ENCODE peak calls at places on chromosomes 1 and 21, in six cellular contexts. One of them, this sample, is unnamed.

GRCh38 chr1:201706109-201706508 is 122.8 kb upstream of the IPO9 start:
- DNase-seq in activated T-cell treated with anti-CD3 and anti-CD28 coated beads for 1 hour: no peak
- DNase-seq in iris pigment epithelial cell: no peak
- DNase-seq in activated CD4-positive, alpha-beta T cell treated with anti-CD3 and anti-CD28 coated beads for 24 hours: no peak
- DNase-seq in T47D: no peak
- DNase-seq in non-pigmented ciliary epithelial cell: no peak
- DNase-seq in this sample: no peak

GRCh38 chr1:182784556-182785171 is 4.9 kb upstream of the NPL start:
- DNase-seq in iris pigment epithelial cell: peak; percentile 50
- DNase-seq in activated CD4-positive, alpha-beta T cell treated with anti-CD3 and anti-CD28 coated beads for 24 hours: no peak
- DNase-seq in T47D: no peak
- DNase-seq in activated T-cell treated with anti-CD3 and anti-CD28 coated beads for 1 hour: no peak
- DNase-seq in non-pigmented ciliary epithelial cell: peak; percentile 13
- DNase-seq in this sample: peak; percentile 43

GRCh38 chr1:75632350-75632949 is 21.5 kb upstream of the SLC44A5 start:
- DNase-seq in T47D: no peak
- DNase-seq in iris pigment epithelial cell: peak; percentile 39
- DNase-seq in activated T-cell treated with anti-CD3 and anti-CD28 coated beads for 1 hour: no peak
- DNase-seq in non-pigmented ciliary epithelial cell: peak; percentile 9
- DNase-seq in activated CD4-positive, alpha-beta T cell treated with anti-CD3 and anti-CD28 coated beads for 24 hours: no peak
- DNase-seq in this sample: no peak

GRCh38 chr1:154575951-154576566 is 8.5 kb downstream of the CHRNB2 start:
- DNase-seq in activated T-cell treated with anti-CD3 and anti-CD28 coated beads for 1 hour: no peak
- DNase-seq in non-pigmented ciliary epithelial cell: no peak
- DNase-seq in T47D: no peak
- DNase-seq in iris pigment epithelial cell: no peak
- DNase-seq in activated CD4-positive, alpha-beta T cell treated with anti-CD3 and anti-CD28 coated beads for 24 hours: no peak
- DNase-seq in this sample: no peak

GRCh38 chr1:12063141-12064072 is at the start of gene TNFRSF8:
- DNase-seq in T47D: no peak
- DNase-seq in activated CD4-positive, alpha-beta T cell treated with anti-CD3 and anti-CD28 coated beads for 24 hours: no peak
- DNase-seq in non-pigmented ciliary epithelial cell: no peak
- DNase-seq in iris pigment epithelial cell: peak; percentile 31
- DNase-seq in activated T-cell treated with anti-CD3 and anti-CD28 coated beads for 1 hour: peak; percentile 15
- DNase-seq in this sample: no peak

GRCh38 chr1:244231193-244231571 is 180.1 kb downstream of the ZBTB18 start:
- DNase-seq in T47D: no peak
- DNase-seq in activated CD4-positive, alpha-beta T cell treated with anti-CD3 and anti-CD28 coated beads for 24 hours: no peak
- DNase-seq in iris pigment epithelial cell: peak; percentile 65
- DNase-seq in activated T-cell treated with anti-CD3 and anti-CD28 coated beads for 1 hour: no peak
- DNase-seq in non-pigmented ciliary epithelial cell: no peak
- DNase-seq in this sample: no peak

GRCh38 chr21:26945916-26946315 is 21.0 kb downstream of the ADAMTS5 start:
- DNase-seq in activated T-cell treated with anti-CD3 and anti-CD28 coated beads for 1 hour: no peak
- DNase-seq in activated CD4-positive, alpha-beta T cell treated with anti-CD3 and anti-CD28 coated beads for 24 hours: no peak
- DNase-seq in iris pigment epithelial cell: no peak
- DNase-seq in non-pigmented ciliary epithelial cell: no peak
- DNase-seq in T47D: no peak
- DNase-seq in this sample: no peak

GRCh38 chr1:2314297-2314802 is 77.0 kb downstream of the MORN1 start:
- DNase-seq in T47D: peak; percentile 67
- DNase-seq in non-pigmented ciliary epithelial cell: no peak
- DNase-seq in activated CD4-positive, alpha-beta T cell treated with anti-CD3 and anti-CD28 coated beads for 24 hours: no peak
- DNase-seq in iris pigment epithelial cell: peak; percentile 33
- DNase-seq in activated T-cell treated with anti-CD3 and anti-CD28 coated beads for 1 hour: no peak
- DNase-seq in this sample: peak; percentile 73

GRCh38 chr1:243250102-243250501 is 5.0 kb downstream of the CEP170 start:
- DNase-seq in activated T-cell treated with anti-CD3 and anti-CD28 coated beads for 1 hour: no peak
- DNase-seq in iris pigment epithelial cell: peak; percentile 58
- DNase-seq in activated CD4-positive, alpha-beta T cell treated with anti-CD3 and anti-CD28 coated beads for 24 hours: no peak
- DNase-seq in T47D: no peak
- DNase-seq in non-pigmented ciliary epithelial cell: no peak
- DNase-seq in this sample: no peak

GRCh38 chr1:167837334-167837733 is 76.6 kb downstream of the ADCY10 start:
- DNase-seq in non-pigmented ciliary epithelial cell: no peak
- DNase-seq in activated T-cell treated with anti-CD3 and anti-CD28 coated beads for 1 hour: no peak
- DNase-seq in T47D: no peak
- DNase-seq in activated CD4-positive, alpha-beta T cell treated with anti-CD3 and anti-CD28 coated beads for 24 hours: no peak
- DNase-seq in iris pigment epithelial cell: no peak
- DNase-seq in this sample: no peak

GRCh38 chr1:26225033-26225831 is 8.8 kb upstream of the CEP85 start:
- DNase-seq in non-pigmented ciliary epithelial cell: no peak
- DNase-seq in T47D: no peak
- DNase-seq in activated T-cell treated with anti-CD3 and anti-CD28 coated beads for 1 hour: peak; percentile 15
- DNase-seq in activated CD4-positive, alpha-beta T cell treated with anti-CD3 and anti-CD28 coated beads for 24 hours: no peak
- DNase-seq in iris pigment epithelial cell: peak; percentile 32
- DNase-seq in this sample: peak; percentile 87

GRCh38 chr1:62144238-62144831 is 50.3 kb upstream of the L1TD1 start:
- DNase-seq in activated T-cell treated with anti-CD3 and anti-CD28 coated beads for 1 hour: no peak
- DNase-seq in activated CD4-positive, alpha-beta T cell treated with anti-CD3 and anti-CD28 coated beads for 24 hours: peak; percentile 4
- DNase-seq in iris pigment epithelial cell: peak; percentile 55
- DNase-seq in non-pigmented ciliary epithelial cell: no peak
- DNase-seq in T47D: no peak
- DNase-seq in this sample: peak; percentile 34

GRCh38 chr1:87154351-87154750 is 174.3 kb upstream of the LMO4 start:
- DNase-seq in iris pigment epithelial cell: no peak
- DNase-seq in activated T-cell treated with anti-CD3 and anti-CD28 coated beads for 1 hour: no peak
- DNase-seq in activated CD4-positive, alpha-beta T cell treated with anti-CD3 and anti-CD28 coated beads for 24 hours: no peak
- DNase-seq in non-pigmented ciliary epithelial cell: no peak
- DNase-seq in T47D: no peak
- DNase-seq in this sample: no peak

GRCh38 chr1:113930499-113931161 is 1.5 kb downstream of the HIPK1 start:
- DNase-seq in non-pigmented ciliary epithelial cell: no peak
- DNase-seq in activated T-cell treated with anti-CD3 and anti-CD28 coated beads for 1 hour: peak; percentile 50
- DNase-seq in activated CD4-positive, alpha-beta T cell treated with anti-CD3 and anti-CD28 coated beads for 24 hours: peak; percentile 19
- DNase-seq in iris pigment epithelial cell: peak; percentile 83
- DNase-seq in T47D: no peak
- DNase-seq in this sample: no peak